ENCODE peak calls at places on chromosomes 4 and X, in eight cellular contexts. P is GM12878, J is body of pancreas, Z is sigmoid colon, M is HCT116, L is adrenal gland, U is thyroid gland, W is heart right ventricle. V is an unnamed sample.

GRCh38 chr4:54657194-54657555 is 582 bp upstream of the KIT start:
- DNase-seq in P (no peak), J (no peak), Z (no peak), M (no peak), L (no peak), U (peak; percentile 20), W (no peak), V (no peak)

GRCh38 chrX:153226344-153227190 is 47.5 kb downstream of the MAGEA1 start:
- DNase-seq in P (no peak), J (peak; percentile 9), Z (no peak), M (peak; percentile 67), L (peak; percentile 1), U (peak; percentile 1), W (peak; percentile 2), V (no peak)

GRCh38 chrX:120790118-120790517 is 85.5 kb downstream of the CT47B1 start:
- DNase-seq in P (peak; percentile 47), J (peak; percentile 29), Z (peak; percentile 71), M (peak; percentile 38), L (peak; percentile 45), U (peak; percentile 9), W (peak; percentile 40), V (no peak)

GRCh38 chr4:15963001-15963451 is at the start of gene FGFBP2:
- DNase-seq in P (no peak), J (no peak), Z (peak; percentile 71), M (peak; percentile 21), L (peak; percentile 10), U (peak; percentile 62), W (peak; percentile 30), V (peak; percentile 42)

GRCh38 chr4:99447079-99447478 is 11.9 kb upstream of the ADH7 start:
- DNase-seq in P (peak; percentile 34), J (no peak), Z (no peak), M (peak; percentile 3), L (peak; percentile 2), U (peak; percentile 53), W (no peak), V (no peak)

GRCh38 chrX:69034451-69034850 is 130.8 kb downstream of the PJA1 start:
- DNase-seq in P (no peak), J (no peak), Z (no peak), M (no peak), L (no peak), U (no peak), W (no peak), V (no peak)

GRCh38 chr4:5940470-5941203 is 47.8 kb upstream of the CRMP1 start:
- DNase-seq in P (no peak), J (no peak), Z (peak; percentile 9), M (peak; percentile 13), L (no peak), U (no peak), W (no peak), V (no peak)

GRCh38 chr4:152957437-152958185 is 21.5 kb downstream of the FHDC1 start:
- DNase-seq in P (no peak), J (peak; percentile 46), Z (no peak), M (no peak), L (peak; percentile 45), U (peak; percentile 56), W (peak; percentile 42), V (no peak)

GRCh38 chr4:89868261-89868660 is 26.4 kb upstream of the MMRN1 start:
- DNase-seq in P (no peak), J (no peak), Z (no peak), M (no peak), L (no peak), U (no peak), W (no peak), V (no peak)

GRCh38 chr4:74441744-74442143 is 3.2 kb upstream of the AREG start:
- DNase-seq in P (no peak), J (no peak), Z (no peak), M (no peak), L (no peak), U (no peak), W (no peak), V (no peak)

GRCh38 chrX:120235284-120235683 is 15.3 kb upstream of the ZBTB33 start:
- DNase-seq in P (no peak), J (no peak), Z (no peak), M (no peak), L (no peak), U (no peak), W (no peak), V (no peak)

GRCh38 chrX:32614707-32615106 is 596.6 kb downstream of the DMD start:
- DNase-seq in P (no peak), J (no peak), Z (no peak), M (no peak), L (no peak), U (no peak), W (no peak), V (no peak)

GRCh38 chr4:45438047-45438446 is 685.8 kb downstream of the GABRG1 start:
- DNase-seq in P (no peak), J (no peak), Z (no peak), M (no peak), L (no peak), U (no peak), W (peak; percentile 11), V (no peak)

GRCh38 chr4:3716876-3717235 is 49.3 kb upstream of the ADRA2C start:
- DNase-seq in P (no peak), J (no peak), Z (no peak), M (no peak), L (no peak), U (no peak), W (no peak), V (no peak)

GRCh38 chrX:97155809-97156208 is 272.1 kb downstream of the RPA4 start:
- DNase-seq in P (no peak), J (no peak), Z (no peak), M (no peak), L (no peak), U (no peak), W (no peak), V (no peak)

GRCh38 chrX:39477031-39477430 is 620.7 kb downstream of the BCOR start:
- DNase-seq in P (no peak), J (no peak), Z (no peak), M (no peak), L (no peak), U (no peak), W (no peak), V (no peak)

GRCh38 chrX:15349046-15349445 is 13.7 kb upstream of the PIGA start:
- DNase-seq in P (no peak), J (peak; percentile 36), Z (no peak), M (peak; percentile 39), L (peak; percentile 60), U (peak; percentile 33), W (peak; percentile 32), V (no peak)

GRCh38 chr4:1474126-1475090 is 68.2 kb upstream of the NKX1-1 start:
- DNase-seq in P (no peak), J (no peak), Z (no peak), M (no peak), L (no peak), U (no peak), W (no peak), V (no peak)

GRCh38 chrX:19810370-19810769 is 77.0 kb downstream of the SH3KBP1 start:
- DNase-seq in P (no peak), J (no peak), Z (no peak), M (no peak), L (no peak), U (no peak), W (no peak), V (no peak)

GRCh38 chrX:19810809-19811208 is 76.6 kb downstream of the SH3KBP1 start:
- DNase-seq in P (no peak), J (no peak), Z (no peak), M (no peak), L (no peak), U (no peak), W (no peak), V (no peak)

GRCh38 chrX:19804168-19804567 is 83.2 kb downstream of the SH3KBP1 start:
- DNase-seq in P (no peak), J (no peak), Z (no peak), M (no peak), L (no peak), U (no peak), W (no peak), V (no peak)

GRCh38 chrX:19805054-19805690 is 82.2 kb downstream of the SH3KBP1 start:
- DNase-seq in P (no peak), J (no peak), Z (no peak), M (no peak), L (no peak), U (no peak), W (no peak), V (no peak)

GRCh38 chrX:19807414-19807813 is 80.0 kb downstream of the SH3KBP1 start:
- DNase-seq in P (no peak), J (no peak), Z (no peak), M (no peak), L (no peak), U (no peak), W (no peak), V (no peak)
- H3K27ac ChIP-seq in P (peak overlapping the region; percentile 68), J (no peak overlapping the region), Z (no peak overlapping the region), M (no peak overlapping the region), L (no peak overlapping the region), U (no peak overlapping the region), W (no peak overlapping the region), V (no peak overlapping the region)

DNA sequence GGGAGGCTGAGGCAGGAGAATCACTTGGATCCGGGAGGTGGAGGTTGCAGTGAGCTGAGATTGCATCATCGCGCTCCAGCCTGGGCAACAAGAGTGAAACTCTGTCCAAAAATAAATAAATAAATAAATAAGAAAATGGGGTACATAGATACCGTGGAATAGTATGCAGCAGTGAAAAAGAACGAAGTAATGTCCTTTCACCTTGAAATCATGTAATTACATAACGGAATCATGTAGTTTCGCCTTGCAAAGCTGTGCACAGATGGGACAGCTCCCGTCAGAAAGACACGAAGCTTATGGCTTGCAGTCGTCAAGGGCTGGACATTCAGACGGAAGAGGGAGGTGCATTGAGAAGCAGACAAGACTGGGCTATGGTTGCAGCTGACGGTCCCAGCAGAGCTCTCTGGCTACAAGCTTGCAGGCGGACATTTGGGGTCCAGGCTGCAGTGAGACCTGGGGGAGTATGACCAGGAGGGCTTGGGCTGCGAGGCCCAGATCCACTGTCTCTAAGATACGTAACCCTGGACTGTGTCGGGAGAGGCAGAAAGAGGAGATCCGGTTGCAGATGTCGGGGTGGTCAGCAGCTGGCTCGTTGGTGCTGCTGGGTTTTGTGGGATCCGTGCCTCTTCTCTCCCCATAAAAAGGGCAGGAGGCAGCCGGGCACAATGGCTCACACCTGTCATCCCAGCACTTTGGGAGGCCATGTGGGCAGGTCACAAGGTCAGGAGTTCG is 6.2 kb upstream of the P2RY8 start:
- DNase-seq in P (no peak), J (no peak), Z (no peak), M (no peak), L (no peak), U (no peak), W (no peak), V (no peak)
- H3K4me1 ChIP-seq in P (no peaks in the 10 kb centered on the region), J (no peaks in the 10 kb centered on the region), Z (no peaks in the 10 kb centered on the region), M (no peaks in the 10 kb centered on the region), L (no peaks in the 10 kb centered on the region), U (no peaks in the 10 kb centered on the region), W (no peaks in the 10 kb centered on the region), V (no peaks in the 10 kb centered on the region)

DNA sequence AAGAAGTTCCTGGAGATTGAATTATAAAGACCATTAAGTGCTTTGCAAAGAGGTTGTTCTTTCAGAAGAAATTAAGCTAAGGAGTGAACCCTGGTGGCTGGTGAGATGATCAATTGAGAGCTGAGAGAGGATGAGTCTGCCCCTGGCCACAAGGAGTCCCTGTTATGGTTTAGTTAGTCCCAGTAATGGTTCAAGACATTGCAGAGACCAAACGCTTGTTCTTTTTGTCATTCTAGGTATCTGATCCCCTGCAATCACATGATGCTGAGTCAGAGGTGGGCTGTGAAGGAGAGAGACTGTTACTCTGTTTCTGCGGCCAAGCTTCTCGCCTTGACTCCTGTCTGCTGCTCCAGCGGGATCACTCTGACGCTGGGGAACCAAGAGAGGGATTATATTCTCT is 114.5 kb downstream of the GATB start:
- DNase-seq in P (no peak), J (no peak), Z (no peak), M (no peak), L (no peak), U (no peak), W (no peak), V (no peak)
- H3K9me3 ChIP-seq in P (no peaks in the 10 kb centered on the region), J (no peaks in the 10 kb centered on the region), Z (no peaks in the 10 kb centered on the region), M (no peaks in the 10 kb centered on the region), L (no peaks in the 10 kb centered on the region), U (no peaks in the 10 kb centered on the region), W (no peaks in the 10 kb centered on the region), V (no peaks in the 10 kb centered on the region)

GRCh38 chr4:53362093-53362492 is 3.8 kb downstream of the SCFD2 start:
- DNase-seq in P (no peak), J (no peak), Z (no peak), M (no peak), L (no peak), U (no peak), W (no peak), V (no peak)
- H3K27ac ChIP-seq in P (no peak overlapping the region), J (no peak overlapping the region), Z (no peak overlapping the region), M (no peak overlapping the region), L (no peak overlapping the region), U (no peak overlapping the region), W (no peak overlapping the region), V (no peak overlapping the region)

V was measured in SJSA1.